ENCODE peak calls at places on chromosomes 13 and 19, in seven cellular contexts. I, Z, X, Y, H, S and U are unnamed samples.

GRCh38 chr13:48749144-48749543 is 95.4 kb downstream of the CYSLTR2 start:
- DNase-seq in I (no peak), X (no peak), H (no peak), Z (no peak), Y (no peak), S (peak), U (no peak)

GRCh38 chr19:1265611-1266115 is 3.5 kb upstream of the CIRBP start:
- DNase-seq in I (no peak), X (no peak), H (no peak), S (peak), Z (no peak), Y (no peak), U (no peak)

GRCh38 chr13:20824762-20825161 is 51.0 kb upstream of the EEF1AKMT1 start:
- DNase-seq in Z (no peak), Y (no peak), S (no peak), X (no peak), I (no peak), H (no peak), U (no peak)

GRCh38 chr19:49363265-49364082 is at the start of gene DKKL1:
- DNase-seq in X (peak), I (peak), S (peak), Z (peak), H (peak), Y (peak), U (peak)

GRCh38 chr13:98824376-98825160 is 72.1 kb upstream of the SLC15A1 start:
- DNase-seq in X (no peak), S (peak), Y (no peak), H (no peak), Z (no peak), I (no peak), U (no peak)

GRCh38 chr19:13937479-13938360 is 497 bp downstream of the PODNL1 start:
- DNase-seq in I (no peak), H (no peak), X (no peak), S (no peak), Y (no peak), Z (no peak), U (no peak)

GRCh38 chr13:110132178-110132975 is 174.6 kb downstream of the COL4A1 start:
- DNase-seq in I (no peak), Z (no peak), S (no peak), H (no peak), X (no peak), Y (no peak), U (no peak)

GRCh38 chr13:50989476-50989875 is 79.9 kb downstream of the RNASEH2B start:
- DNase-seq in H (no peak), X (no peak), Z (no peak), S (no peak), Y (no peak), I (no peak), U (no peak)

GRCh38 chr19:38388310-38389100 is at the start of gene SPRED3:
- DNase-seq in Z (no peak), S (peak), I (no peak), X (no peak), H (no peak), Y (peak), U (no peak)

GRCh38 chr19:47228937-47229673 is 1.9 kb downstream of the BBC3 start:
- DNase-seq in I (no peak), S (peak), H (no peak), X (no peak), Y (no peak), Z (peak), U (no peak)

GRCh38 chr19:48844472-48844871 is 8.2 kb upstream of the HSD17B14 start:
- DNase-seq in S (peak), I (no peak), X (no peak), Y (no peak), H (no peak), Z (no peak), U (no peak)

GRCh38 chr19:801030-801860 is 4.0 kb downstream of the PTBP1 start:
- DNase-seq in S (no peak), Z (no peak), Y (no peak), H (no peak), I (no peak), X (no peak), U (no peak)